ENCODE peak calls at places on chromosomes 11 and 22, in four cellular contexts. One of them, this sample, is unnamed.

GRCh38 chr11:65782816-65783228 is 2.0 kb upstream of the AP5B1 start:
- DNase-seq in HepG2: no peak
- DNase-seq in SK-N-SH: peak
- DNase-seq in cardiac muscle cell: no peak
- DNase-seq in this sample: no peak

GRCh38 chr11:126406368-126406767 is 50.9 kb downstream of the ST3GAL4 start:
- DNase-seq in HepG2: no peak
- DNase-seq in SK-N-SH: no peak
- DNase-seq in cardiac muscle cell: no peak
- DNase-seq in this sample: no peak

GRCh38 chr11:117950999-117951961 is 22.1 kb upstream of the TMPRSS13 start:
- DNase-seq in HepG2: no peak
- DNase-seq in SK-N-SH: no peak
- DNase-seq in cardiac muscle cell: no peak
- DNase-seq in this sample: no peak

GRCh38 chr22:50074056-50074455 is 11.2 kb downstream of the MLC1 start:
- DNase-seq in HepG2: no peak
- DNase-seq in SK-N-SH: peak
- DNase-seq in cardiac muscle cell: no peak
- DNase-seq in this sample: no peak

GRCh38 chr22:46467006-46467405 is 70.4 kb downstream of the CELSR1 start:
- DNase-seq in HepG2: no peak
- DNase-seq in SK-N-SH: no peak
- DNase-seq in cardiac muscle cell: no peak
- DNase-seq in this sample: no peak

GRCh38 chr11:86523738-86524602 is 148.4 kb downstream of the ME3 start:
- DNase-seq in HepG2: peak
- DNase-seq in SK-N-SH: no peak
- DNase-seq in cardiac muscle cell: peak
- DNase-seq in this sample: peak

GRCh38 chr22:22346401-22347107 is 102.0 kb downstream of the VPREB1 start:
- DNase-seq in HepG2: no peak
- DNase-seq in SK-N-SH: no peak
- DNase-seq in cardiac muscle cell: no peak
- DNase-seq in this sample: no peak

GRCh38 chr11:132278801-132279574 is 908.6 kb downstream of the NTM start:
- DNase-seq in HepG2: no peak
- DNase-seq in SK-N-SH: no peak
- DNase-seq in cardiac muscle cell: peak
- DNase-seq in this sample: no peak

GRCh38 chr11:74720596-74721478 is 10.4 kb downstream of the CHRDL2 start:
- DNase-seq in HepG2: no peak
- DNase-seq in SK-N-SH: no peak
- DNase-seq in cardiac muscle cell: peak
- DNase-seq in this sample: no peak

GRCh38 chr11:120043323-120043945 is 94.5 kb downstream of the TRIM29 start:
- DNase-seq in HepG2: no peak
- DNase-seq in SK-N-SH: no peak
- DNase-seq in cardiac muscle cell: no peak
- DNase-seq in this sample: no peak

GRCh38 chr11:16114451-16114850 is 241.9 kb downstream of the SOX6 start:
- DNase-seq in HepG2: no peak
- DNase-seq in SK-N-SH: no peak
- DNase-seq in cardiac muscle cell: no peak
- DNase-seq in this sample: no peak

GRCh38 chr11:123033895-123034294 is 28.0 kb downstream of the HSPA8 start:
- DNase-seq in HepG2: no peak
- DNase-seq in SK-N-SH: no peak
- DNase-seq in cardiac muscle cell: peak
- DNase-seq in this sample: no peak

GRCh38 chr11:111378773-111379499 is at the start of gene POU2AF1:
- DNase-seq in HepG2: no peak
- DNase-seq in SK-N-SH: no peak
- DNase-seq in cardiac muscle cell: peak
- DNase-seq in this sample: no peak

GRCh38 chr11:61971177-61972111 is 4.0 kb upstream of the FTH1 start:
- DNase-seq in HepG2: peak
- DNase-seq in SK-N-SH: peak
- DNase-seq in cardiac muscle cell: peak
- DNase-seq in this sample: peak

GRCh38 chr22:41909290-41910049 is 5.4 kb downstream of the SHISA8 start:
- DNase-seq in HepG2: no peak
- DNase-seq in SK-N-SH: no peak
- DNase-seq in cardiac muscle cell: no peak
- DNase-seq in this sample: no peak

GRCh38 chr22:41910599-41911291 is 4.1 kb downstream of the SHISA8 start:
- DNase-seq in HepG2: no peak
- DNase-seq in SK-N-SH: peak
- DNase-seq in cardiac muscle cell: peak
- DNase-seq in this sample: no peak

GRCh38 chr22:41911292-41911611 is 3.6 kb downstream of the SHISA8 start:
- DNase-seq in HepG2: no peak
- DNase-seq in SK-N-SH: no peak
- DNase-seq in cardiac muscle cell: no peak
- DNase-seq in this sample: no peak

GRCh38 chr22:41908409-41909289 is 6.2 kb downstream of the SHISA8 start:
- DNase-seq in HepG2: no peak
- DNase-seq in SK-N-SH: peak
- DNase-seq in cardiac muscle cell: no peak
- DNase-seq in this sample: no peak

DNA sequence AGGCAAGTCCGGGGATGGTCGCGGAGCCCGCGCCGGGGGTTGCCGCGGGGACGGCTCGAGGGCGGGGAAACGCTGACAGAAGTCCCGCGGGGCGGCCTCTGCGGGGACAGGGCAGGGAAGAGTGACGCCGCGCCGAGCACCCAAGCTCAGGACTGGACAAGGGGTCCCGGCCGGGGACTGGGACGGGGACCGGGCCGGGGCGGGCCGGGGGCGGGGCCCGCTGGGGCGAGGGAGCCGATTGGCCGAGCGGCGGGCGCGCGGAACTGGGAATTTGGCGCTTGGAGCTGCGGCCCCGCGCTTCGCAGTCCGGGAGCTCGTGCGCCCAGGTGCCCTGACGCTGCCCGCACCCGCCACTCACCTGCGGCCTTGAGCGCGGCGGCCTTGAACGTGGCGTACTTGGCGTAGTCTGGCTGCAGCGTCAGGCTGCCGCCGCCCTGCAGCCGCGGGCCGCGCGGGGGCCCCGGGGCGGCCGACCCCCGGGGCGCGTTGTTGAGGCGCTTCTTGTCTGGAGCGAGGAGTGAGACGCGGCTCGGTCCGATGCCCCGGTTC is 4.8 kb downstream of the SHISA8 start:
- DNase-seq in HepG2: no peak
- DNase-seq in SK-N-SH: peak
- DNase-seq in cardiac muscle cell: no peak
- DNase-seq in this sample: no peak
- H3K4me3 ChIP-seq in HepG2: peak
- H3K4me3 ChIP-seq in SK-N-SH: peak
- H3K4me3 ChIP-seq in cardiac muscle cell: peak
- H3K4me3 ChIP-seq in this sample: no peak

GRCh38 chr11:128327274-128327673 is 260.1 kb downstream of the ETS1 start:
- DNase-seq in HepG2: no peak
- DNase-seq in SK-N-SH: no peak
- DNase-seq in cardiac muscle cell: no peak
- DNase-seq in this sample: no peak

GRCh38 chr11:128324531-128325141 is 262.7 kb downstream of the ETS1 start:
- DNase-seq in HepG2: no peak
- DNase-seq in SK-N-SH: no peak
- DNase-seq in cardiac muscle cell: no peak
- DNase-seq in this sample: no peak

GRCh38 chr11:128324051-128324481 is 263.3 kb downstream of the ETS1 start:
- DNase-seq in HepG2: no peak
- DNase-seq in SK-N-SH: no peak
- DNase-seq in cardiac muscle cell: no peak
- DNase-seq in this sample: no peak

GRCh38 chr11:128326791-128327190 is 260.6 kb downstream of the ETS1 start:
- DNase-seq in HepG2: no peak
- DNase-seq in SK-N-SH: no peak
- DNase-seq in cardiac muscle cell: no peak
- DNase-seq in this sample: no peak

GRCh38 chr11:128323381-128323780 is 264.0 kb downstream of the ETS1 start:
- DNase-seq in HepG2: no peak
- DNase-seq in SK-N-SH: no peak
- DNase-seq in cardiac muscle cell: peak
- DNase-seq in this sample: no peak
- TF ChIP-seq CTCF in HepG2: no peak
- TF ChIP-seq CTCF in SK-N-SH: peak
- TF ChIP-seq CTCF in cardiac muscle cell: peak
- TF ChIP-seq CTCF in this sample: peak

GRCh38 chr22:36257948-36258674 is 5.2 kb downstream of the APOL1 start:
- DNase-seq in HepG2: no peak
- DNase-seq in SK-N-SH: no peak
- DNase-seq in cardiac muscle cell: no peak
- DNase-seq in this sample: no peak
- H3K4me3 ChIP-seq in HepG2: no peak
- H3K4me3 ChIP-seq in SK-N-SH: no peak
- H3K4me3 ChIP-seq in cardiac muscle cell: no peak
- H3K4me3 ChIP-seq in this sample: no peak

GRCh38 chr22:34055525-34056200 is 135.4 kb upstream of the LARGE1 start:
- DNase-seq in HepG2: peak
- DNase-seq in SK-N-SH: peak
- DNase-seq in cardiac muscle cell: no peak
- DNase-seq in this sample: no peak
- TF ChIP-seq CTCF in HepG2: peak
- TF ChIP-seq CTCF in SK-N-SH: no peak
- TF ChIP-seq CTCF in cardiac muscle cell: no peak
- TF ChIP-seq CTCF in this sample: no peak

GRCh38 chr11:115930886-115931537 is 426.8 kb upstream of the CADM1 start:
- DNase-seq in HepG2: no peak
- DNase-seq in SK-N-SH: no peak
- DNase-seq in cardiac muscle cell: no peak
- DNase-seq in this sample: no peak
- H3K4me3 ChIP-seq in HepG2: no peak
- H3K4me3 ChIP-seq in SK-N-SH: no peak
- H3K4me3 ChIP-seq in cardiac muscle cell: no peak
- H3K4me3 ChIP-seq in this sample: no peak

DNA sequence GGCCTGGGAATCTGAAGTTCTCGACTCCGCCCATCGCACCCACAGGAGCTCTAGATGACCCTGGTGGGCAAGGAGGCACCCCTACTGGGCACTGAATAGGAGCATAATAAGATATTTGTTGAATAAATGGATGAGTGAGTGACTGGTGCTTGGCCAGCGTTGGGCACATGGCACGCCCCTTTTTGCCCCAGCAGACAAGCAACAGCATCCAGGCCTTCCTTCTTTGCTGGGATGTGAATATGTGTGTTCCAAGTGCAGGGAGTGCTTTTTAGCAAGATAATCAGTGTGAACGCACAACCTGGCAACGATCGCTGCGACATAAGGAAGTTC is 450 bp upstream of the CELF1 start:
- DNase-seq in HepG2: no peak
- DNase-seq in SK-N-SH: no peak
- DNase-seq in cardiac muscle cell: peak
- DNase-seq in this sample: no peak
- TF ChIP-seq CTCF in HepG2: no peak
- TF ChIP-seq CTCF in SK-N-SH: no peak
- TF ChIP-seq CTCF in cardiac muscle cell: no peak
- TF ChIP-seq CTCF in this sample: no peak

This sample was measured in LNCaP clone FGC.